ENCODE peak calls at places on chromosomes 6 and 20, in nine cellular contexts. W is AG04450, R is adrenal gland, F is lung, K is esophagus muscularis mucosa, G is transverse colon, E is lower lobe of right lung, U is heart left ventricle, Z is hepatocyte. N is an unnamed sample.

GRCh38 chr6:26033132-26033941 is 53.9 kb upstream of the HFE start:
- DNase-seq in K (no peak), Z (peak; percentile 90), G (peak; percentile 62), F (peak; percentile 58), R (peak; percentile 85), U (peak; percentile 63), E (peak; percentile 80), W (peak; percentile 95), N (peak; percentile 61)

GRCh38 chr6:166611631-166612030 is 15.4 kb downstream of the RPS6KA2 start:
- DNase-seq in F (no peak), U (no peak), G (no peak), R (no peak), W (no peak), E (no peak), K (no peak), Z (no peak), N (no peak)

GRCh38 chr6:33824461-33825154 is 20.8 kb upstream of the MLN start:
- DNase-seq in E (peak; percentile 75), R (peak; percentile 26), G (peak; percentile 63), Z (no peak), F (peak; percentile 59), K (no peak), W (no peak), U (no peak), N (no peak)

GRCh38 chr6:163951326-163951725 is 536.8 kb downstream of the QKI start:
- DNase-seq in K (peak; percentile 62), Z (no peak), G (no peak), U (no peak), W (no peak), F (no peak), R (no peak), E (no peak), N (no peak)

GRCh38 chr6:15553736-15554294 is 109.0 kb downstream of the DTNBP1 start:
- DNase-seq in W (no peak), R (no peak), K (no peak), G (no peak), Z (no peak), F (no peak), U (no peak), E (no peak), N (no peak)

GRCh38 chr20:10647471-10647870 is 26.3 kb downstream of the JAG1 start:
- DNase-seq in R (no peak), F (no peak), W (no peak), U (no peak), E (no peak), Z (peak; percentile 53), K (no peak), G (peak; percentile 7), N (no peak)

GRCh38 chr6:49676671-49677281 is 36.6 kb downstream of the CRISP2 start:
- DNase-seq in W (no peak), F (no peak), E (no peak), Z (no peak), K (no peak), U (no peak), R (no peak), G (no peak), N (no peak)

GRCh38 chr6:96152114-96152708 is 136.4 kb downstream of the FUT9 start:
- DNase-seq in W (no peak), Z (no peak), U (no peak), G (no peak), R (no peak), F (no peak), K (no peak), E (no peak), N (no peak)

GRCh38 chr6:46052479-46052878 is 36.8 kb upstream of the CLIC5 start:
- DNase-seq in W (no peak), U (no peak), Z (no peak), K (peak; percentile 45), F (no peak), G (no peak), E (no peak), R (no peak), N (no peak)

GRCh38 chr20:6956574-6956973 is 189.1 kb downstream of the BMP2 start:
- DNase-seq in R (no peak), G (no peak), W (no peak), K (no peak), U (no peak), Z (no peak), F (no peak), E (no peak), N (no peak)

GRCh38 chr20:4919047-4919704 is 82.1 kb downstream of the SLC23A2 start:
- DNase-seq in U (no peak), W (no peak), E (no peak), R (no peak), G (no peak), F (no peak), K (no peak), Z (no peak), N (no peak)
- H3K27ac ChIP-seq in U (no peak overlapping the region), W (no peak overlapping the region), E (no peak overlapping the region), R (no peak overlapping the region), G (no peak overlapping the region), F (no peak overlapping the region), K (no peak overlapping the region), Z (no peak overlapping the region), N (no peak overlapping the region)

GRCh38 chr20:48725589-48725991 is 102.2 kb downstream of the PREX1 start:
- DNase-seq in R (peak; percentile 82), G (no peak), Z (no peak), F (no peak), K (no peak), W (no peak), U (no peak), E (no peak), N (no peak)

GRCh38 chr20:48722002-48722731 is 105.6 kb downstream of the PREX1 start:
- DNase-seq in G (peak; percentile 33), F (no peak), W (no peak), Z (no peak), E (no peak), U (no peak), R (peak; percentile 54), K (no peak), N (no peak)

GRCh38 chr20:48722737-48723191 is 105.0 kb downstream of the PREX1 start:
- DNase-seq in F (no peak), G (no peak), K (no peak), R (no peak), U (no peak), Z (peak; percentile 32), W (no peak), E (no peak), N (peak; percentile 51)

GRCh38 chr20:48724891-48725588 is 102.8 kb downstream of the PREX1 start:
- DNase-seq in W (no peak), R (no peak), U (no peak), Z (no peak), K (no peak), E (no peak), F (no peak), G (no peak), N (no peak)

GRCh38 chr20:48723308-48724264 is 104.2 kb downstream of the PREX1 start:
- DNase-seq in K (no peak), G (peak; percentile 39), W (no peak), F (peak; percentile 44), Z (peak; percentile 34), U (no peak), R (peak; percentile 52), E (peak; percentile 75), N (no peak)
- TF ChIP-seq CTCF in K (no peak), G (no peak), W (no peak), F (no peak), Z (peak; percentile 9), U (no peak), R (no peak), E (peak; percentile 16), N (no peak)

DNA sequence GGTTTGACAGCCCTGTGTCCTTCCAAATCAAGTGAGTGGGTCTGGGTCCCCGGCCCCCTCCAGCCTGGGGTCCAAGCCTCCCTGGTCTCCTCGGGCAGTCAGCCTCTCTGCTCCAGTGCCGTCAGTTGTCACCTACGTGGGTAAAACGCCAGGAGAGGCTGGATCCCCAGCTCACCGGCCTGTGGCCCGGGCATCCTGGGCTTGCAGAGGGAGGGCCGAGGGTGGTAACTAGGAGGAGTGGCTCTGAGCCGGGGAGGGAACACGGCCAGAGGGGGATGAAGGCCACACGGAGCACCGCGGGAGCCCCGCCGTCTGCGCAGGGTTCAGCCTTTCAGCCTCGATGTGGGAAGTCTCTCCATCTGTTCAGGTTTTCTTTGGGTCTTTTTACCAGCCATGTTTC is 29.5 kb upstream of the BHLHE23 start:
- DNase-seq in E (peak; percentile 31), F (no peak), U (peak; percentile 15), G (no peak), K (no peak), W (no peak), Z (no peak), R (no peak), N (no peak)
- H3K27ac ChIP-seq in E (no peak overlapping the region), F (no peak overlapping the region), U (no peak overlapping the region), G (no peak overlapping the region), K (no peak overlapping the region), W (no peak overlapping the region), Z (no peak overlapping the region), R (no peak overlapping the region), N (no peak overlapping the region)

GRCh38 chr6:140921366-140922226 is 1211.1 kb upstream of the GJE1 start:
- DNase-seq in R (peak; percentile 42), F (no peak), U (no peak), Z (peak; percentile 79), G (peak; percentile 19), K (no peak), E (no peak), W (peak; percentile 51), N (peak; percentile 21)
- TF ChIP-seq CTCF in R (peak; percentile 90), F (peak; percentile 26), U (peak; percentile 74), Z (peak; percentile 75), G (peak; percentile 57), K (peak; percentile 49), E (peak; percentile 58), W (peak; percentile 82), N (peak; percentile 19)

GRCh38 chr6:130424704-130425103 is 58.9 kb downstream of the TMEM200A start:
- DNase-seq in R (no peak), G (no peak), Z (no peak), U (no peak), K (no peak), E (no peak), F (no peak), W (no peak), N (no peak)
- H3K27ac ChIP-seq in R (no peak overlapping the region), G (no peak overlapping the region), Z (no peak overlapping the region), U (no peak overlapping the region), K (no peak overlapping the region), E (no peak overlapping the region), F (no peak overlapping the region), W (no peak overlapping the region), N (no peak overlapping the region)

DNA sequence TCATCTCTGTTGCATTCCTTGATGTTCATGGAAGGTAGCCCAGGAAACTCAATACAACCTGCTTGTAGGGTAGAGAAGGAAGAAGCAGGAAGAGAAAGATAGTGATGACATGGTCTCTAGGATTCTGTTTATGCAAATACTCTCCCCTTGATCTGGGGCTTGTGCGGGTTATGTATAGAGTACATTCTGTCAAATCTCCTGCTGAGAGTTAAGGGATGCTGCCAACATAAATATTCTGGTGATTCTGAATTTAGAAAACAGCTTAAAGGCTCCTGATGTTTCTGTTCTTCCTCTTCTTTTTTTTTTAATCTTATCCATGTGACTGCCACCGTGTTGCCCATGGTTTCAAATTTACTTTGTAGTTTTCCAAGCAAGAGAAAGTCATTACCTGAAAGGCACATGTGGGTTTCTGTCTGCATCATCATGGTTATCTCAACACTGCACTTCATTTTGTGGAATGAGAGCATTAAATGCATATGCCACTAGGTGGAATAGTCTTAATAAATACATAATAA is 150.6 kb downstream of the RPS12 start:
- DNase-seq in W (no peak), G (no peak), R (no peak), F (no peak), Z (no peak), E (no peak), K (no peak), U (no peak), N (no peak)
- TF ChIP-seq CTCF in W (peak; percentile 27), G (no peak), R (no peak), F (no peak), Z (no peak), E (no peak), K (no peak), U (no peak), N (no peak)

GRCh38 chr6:5054427-5054873 is 30.7 kb upstream of the PPP1R3G start:
- DNase-seq in Z (no peak), G (no peak), R (no peak), W (no peak), F (no peak), K (no peak), U (no peak), E (no peak), N (no peak)
- H3K27ac ChIP-seq in Z (peak overlapping the region; percentile 23), G (no peak overlapping the region), R (no peak overlapping the region), W (peak overlapping the region; percentile 21), F (no peak overlapping the region), K (no peak overlapping the region), U (no peak overlapping the region), E (no peak overlapping the region), N (no peak overlapping the region)

N was measured in body of pancreas.